ENCODE peak calls at places on chromosomes 16 and 17, in nine cellular contexts. S is transverse colon; L is NCI-H2171; Z is kidney glomerular epithelial cell; T is effector CD4-positive, alpha-beta T cell; P is NT2/D1; B is stimulated activated CD4-positive, alpha-beta T cell treated with anti-CD3 and anti-CD28 coated beads, TNF-alpha, amount 100 ng/mL, for 1 hour; G is left ventricle myocardium inferior; R is NCI-H1092. I is an unnamed sample.

GRCh38 chr17:59804910-59805381 is 87.8 kb downstream of the TUBD1 start:
- DNase-seq in L (no peak), G (no peak), B (no peak), Z (no peak), T (no peak), S (no peak), P (no peak), R (no peak), I (peak; percentile 14)

GRCh38 chr16:31354394-31355291 is at the start of gene ITGAX:
- DNase-seq in G (peak; percentile 54), B (no peak), T (no peak), S (peak; percentile 52), R (no peak), Z (peak; percentile 73), P (peak; percentile 5), L (no peak), I (no peak)

GRCh38 chr17:27634026-27634335 is 3.0 kb downstream of the LGALS9 start:
- DNase-seq in R (no peak), T (no peak), B (no peak), P (no peak), Z (no peak), G (no peak), L (no peak), S (no peak), I (no peak)

GRCh38 chr17:75151893-75152292 is 2.4 kb downstream of the JPT1 start:
- DNase-seq in T (no peak), L (no peak), Z (no peak), B (no peak), G (no peak), P (no peak), R (peak; percentile 10), S (no peak), I (no peak)

GRCh38 chr17:56913000-56913866 is 616 bp downstream of the TRIM25 start:
- DNase-seq in T (no peak), L (peak; percentile 39), B (no peak), G (no peak), P (no peak), S (no peak), R (no peak), Z (no peak), I (peak; percentile 17)

GRCh38 chr17:44655983-44656700 is at the start of gene MEIOC:
- DNase-seq in P (peak; percentile 55), T (no peak), L (peak; percentile 78), G (no peak), Z (no peak), S (no peak), B (no peak), R (no peak), I (peak; percentile 33)

GRCh38 chr17:29933379-29933778 is 3.4 kb upstream of the SSH2 start:
- DNase-seq in Z (peak; percentile 18), T (no peak), S (no peak), L (no peak), R (no peak), B (no peak), G (no peak), P (no peak), I (no peak)

GRCh38 chr17:30519707-30520106 is 42.5 kb downstream of the GOSR1 start:
- DNase-seq in R (no peak), G (no peak), T (no peak), B (no peak), S (no peak), P (no peak), L (no peak), Z (peak; percentile 66), I (no peak)

GRCh38 chr17:41736983-41737679 is 2.7 kb upstream of the HAP1 start:
- DNase-seq in G (no peak), B (no peak), P (no peak), T (no peak), S (no peak), L (no peak), Z (no peak), R (no peak), I (no peak)

GRCh38 chr17:81537343-81537855 is 9.2 kb downstream of the FSCN2 start:
- DNase-seq in P (no peak), B (no peak), T (no peak), G (no peak), L (peak; percentile 72), R (peak; percentile 70), Z (no peak), S (peak; percentile 67), I (no peak)

GRCh38 chr17:75531724-75532090 is 6.2 kb downstream of the LLGL2 start:
- DNase-seq in R (no peak), L (no peak), S (no peak), P (no peak), G (no peak), T (no peak), B (no peak), Z (no peak), I (no peak)

GRCh38 chr17:81396722-81397313 is 1.6 kb downstream of the BAHCC1 start:
- DNase-seq in P (no peak), Z (peak; percentile 42), R (peak; percentile 56), G (peak; percentile 61), B (no peak), L (peak; percentile 46), T (peak; percentile 23), S (no peak), I (no peak)

GRCh38 chr17:76268015-76268749 is 3.0 kb downstream of the UBALD2 start:
- DNase-seq in R (no peak), T (peak; percentile 66), Z (no peak), L (no peak), B (peak; percentile 43), G (peak; percentile 84), S (peak; percentile 84), P (no peak), I (no peak)